ENCODE peak calls at places on chromosomes 6 and 20, in ten cellular contexts. L is uterus; Y is ovary; Z is IMR-90; F is RWPE1; O is heart left ventricle; R is body of pancreas; J is CD8-positive, alpha-beta memory T cell; K is testis; G is RWPE2. H is an unnamed sample.

GRCh38 chr6:3081965-3082364 is 13.7 kb downstream of the RIPK1 start:
- DNase-seq in J (no peak), G (no peak), K (no peak), L (no peak), O (peak), Z (no peak), F (no peak), R (no peak), Y (no peak), H (no peak)

GRCh38 chr6:114144887-114145851 is 174.2 kb upstream of the HDAC2 start:
- DNase-seq in Z (no peak), O (no peak), K (no peak), F (no peak), Y (no peak), R (peak), J (no peak), G (no peak), L (no peak), H (no peak)

GRCh38 chr6:21738180-21739094 is 144.9 kb downstream of the SOX4 start:
- DNase-seq in R (peak), Z (peak), F (peak), O (no peak), K (no peak), G (no peak), L (no peak), J (no peak), Y (no peak), H (no peak)

GRCh38 chr6:20473518-20473917 is 60.7 kb upstream of the CDKAL1 start:
- DNase-seq in O (no peak), G (no peak), R (no peak), F (no peak), Y (no peak), J (no peak), Z (no peak), L (no peak), K (no peak), H (no peak)

GRCh38 chr6:125004198-125004597 is 42.0 kb downstream of the RNF217 start:
- DNase-seq in F (no peak), O (peak), R (no peak), Z (no peak), Y (no peak), K (no peak), L (no peak), G (no peak), J (no peak), H (no peak)

GRCh38 chr6:25601797-25602679 is 50.0 kb upstream of the SCGN start:
- DNase-seq in K (no peak), Z (peak), L (no peak), O (no peak), G (no peak), Y (no peak), R (no peak), J (no peak), F (peak), H (no peak)

GRCh38 chr6:35686873-35687557 is 1.7 kb downstream of the FKBP5 start:
- DNase-seq in R (no peak), F (no peak), J (no peak), Z (no peak), Y (no peak), L (no peak), O (no peak), G (no peak), K (no peak), H (no peak)

GRCh38 chr6:163260911-163261310 is 153.6 kb upstream of the QKI start:
- DNase-seq in L (no peak), Z (no peak), R (no peak), Y (no peak), F (no peak), G (no peak), O (no peak), J (no peak), K (peak), H (no peak)

GRCh38 chr6:16563628-16564240 is 197.5 kb downstream of the ATXN1 start:
- DNase-seq in Y (no peak), J (no peak), O (no peak), Z (no peak), F (no peak), R (no peak), K (no peak), G (no peak), L (no peak), H (no peak)

GRCh38 chr6:34414999-34415858 is 10.6 kb downstream of the RPS10 start:
- DNase-seq in G (no peak), F (peak), L (peak), O (peak), K (peak), R (peak), Z (peak), J (no peak), Y (peak), H (peak)

GRCh38 chr20:62252342-62252966 is 14.1 kb downstream of the OSBPL2 start:
- DNase-seq in F (peak), G (no peak), O (no peak), Z (peak), J (no peak), R (no peak), L (no peak), K (no peak), Y (no peak), H (no peak)
- H3K27ac ChIP-seq in F (peak), G (no peak), O (no peak), Z (no peak), J (no peak), R (no peak), L (no peak), K (no peak), Y (no peak), H (no peak)

GRCh38 chr6:143594647-143595046 is 83.1 kb upstream of the PHACTR2 start:
- DNase-seq in O (no peak), K (no peak), L (no peak), J (no peak), F (no peak), Z (peak), R (no peak), G (no peak), Y (no peak), H (no peak)

GRCh38 chr6:143589162-143589561 is 77.6 kb upstream of the FUCA2 start:
- DNase-seq in K (no peak), Y (no peak), R (no peak), J (no peak), G (no peak), F (no peak), L (no peak), O (no peak), Z (no peak), H (no peak)

GRCh38 chr6:143595256-143596036 is 82.3 kb upstream of the PHACTR2 start:
- DNase-seq in F (no peak), R (no peak), O (no peak), G (no peak), Z (no peak), K (no peak), L (no peak), Y (no peak), J (no peak), H (no peak)

GRCh38 chr6:143591441-143591840 is 79.9 kb upstream of the FUCA2 start:
- DNase-seq in Y (no peak), G (no peak), R (no peak), J (no peak), L (no peak), O (no peak), F (no peak), K (no peak), Z (no peak), H (no peak)

GRCh38 chr6:143592335-143592734 is 80.8 kb upstream of the FUCA2 start:
- DNase-seq in O (no peak), R (no peak), Z (no peak), J (no peak), Y (no peak), K (peak), L (no peak), G (no peak), F (peak), H (no peak)
- H3K27ac ChIP-seq in O (no peak), R (no peak), Z (no peak), J (no peak), Y (no peak), K (no peak), L (no peak), G (no peak), F (no peak), H (no peak)

GRCh38 chr6:107613980-107614379 is 124.1 kb downstream of the SOBP start:
- DNase-seq in Z (no peak), O (no peak), K (no peak), L (no peak), F (no peak), J (no peak), R (no peak), G (no peak), Y (no peak), H (no peak)
- H3K27ac ChIP-seq in Z (no peak), O (no peak), K (no peak), L (no peak), F (no peak), J (no peak), R (no peak), G (no peak), Y (no peak), H (no peak)

GRCh38 chr6:122695188-122695587 is 84.3 kb upstream of the FABP7 start:
- DNase-seq in F (no peak), G (no peak), R (no peak), J (no peak), O (no peak), K (no peak), L (no peak), Z (no peak), Y (no peak), H (no peak)

GRCh38 chr6:122697458-122697857 is 82.1 kb upstream of the FABP7 start:
- DNase-seq in R (no peak), J (no peak), Y (no peak), O (no peak), G (no peak), F (no peak), K (no peak), Z (no peak), L (no peak), H (no peak)

GRCh38 chr6:122696079-122696478 is 83.4 kb upstream of the FABP7 start:
- DNase-seq in F (peak), L (no peak), K (no peak), Y (no peak), Z (peak), R (no peak), G (no peak), J (no peak), O (no peak), H (no peak)

GRCh38 chr6:122692807-122693580 is 82.8 kb downstream of the PKIB start:
- DNase-seq in O (no peak), F (no peak), Y (no peak), G (no peak), R (no peak), K (no peak), Z (no peak), J (no peak), L (no peak), H (no peak)

GRCh38 chr6:122696853-122697252 is 82.7 kb upstream of the FABP7 start:
- DNase-seq in L (no peak), F (peak), R (no peak), Z (peak), Y (no peak), J (no peak), O (no peak), G (no peak), K (no peak), H (no peak)
- H3K27ac ChIP-seq in L (no peak), F (no peak), R (no peak), Z (no peak), Y (no peak), J (no peak), O (no peak), G (peak), K (no peak), H (no peak)

DNA sequence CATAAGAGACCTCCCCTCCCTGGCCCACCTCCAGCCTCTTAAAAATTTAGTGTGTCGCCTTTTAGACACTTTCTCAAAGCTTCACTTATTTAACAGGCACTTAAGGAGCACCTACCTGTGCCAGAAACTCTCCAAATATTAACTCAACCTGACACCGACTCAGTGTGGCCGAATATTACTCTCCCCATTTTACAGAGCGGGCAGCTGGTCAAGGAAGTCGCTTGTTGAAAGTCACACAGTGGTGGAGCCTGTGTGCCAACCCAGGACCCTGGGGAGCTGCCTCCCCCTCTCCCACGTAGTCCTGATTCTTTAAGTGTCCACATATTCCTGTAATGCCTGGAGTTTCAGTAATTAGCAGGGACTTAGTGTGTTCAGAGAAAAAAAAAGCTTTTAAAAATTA is 1.0 kb upstream of the PMEPA1 start:
- DNase-seq in K (no peak), G (no peak), L (no peak), R (no peak), F (no peak), Y (no peak), O (no peak), J (no peak), Z (no peak), H (no peak)
- H3K27ac ChIP-seq in K (no peak), G (peak), L (peak), R (peak), F (peak), Y (no peak), O (peak), J (no peak), Z (no peak), H (peak)

GRCh38 chr6:33201935-33202334 is 1.3 kb downstream of the SLC39A7 start:
- DNase-seq in Y (no peak), Z (no peak), F (no peak), L (no peak), R (no peak), K (no peak), G (no peak), O (no peak), J (no peak), H (no peak)

GRCh38 chr6:33202799-33203198 is 1.7 kb upstream of the HSD17B8 start:
- DNase-seq in K (no peak), R (no peak), Z (no peak), L (no peak), O (no peak), G (no peak), J (no peak), Y (no peak), F (no peak), H (no peak)

GRCh38 chr6:33204415-33205171 is at the start of gene HSD17B8:
- DNase-seq in K (peak), L (peak), Y (peak), J (peak), Z (peak), O (peak), G (peak), R (peak), F (peak), H (peak)

GRCh38 chr6:33204165-33204414 is 365 bp upstream of the HSD17B8 start:
- DNase-seq in Z (no peak), R (no peak), O (no peak), J (no peak), G (no peak), K (no peak), F (no peak), L (no peak), Y (no peak), H (no peak)

GRCh38 chr6:33203443-33204164 is 851 bp upstream of the HSD17B8 start:
- DNase-seq in Z (no peak), L (no peak), O (no peak), J (no peak), K (no peak), Y (no peak), F (no peak), R (no peak), G (no peak), H (no peak)
- H3K27ac ChIP-seq in Z (no peak), L (no peak), O (no peak), J (no peak), K (no peak), Y (no peak), F (peak), R (peak), G (peak), H (no peak)

DNA sequence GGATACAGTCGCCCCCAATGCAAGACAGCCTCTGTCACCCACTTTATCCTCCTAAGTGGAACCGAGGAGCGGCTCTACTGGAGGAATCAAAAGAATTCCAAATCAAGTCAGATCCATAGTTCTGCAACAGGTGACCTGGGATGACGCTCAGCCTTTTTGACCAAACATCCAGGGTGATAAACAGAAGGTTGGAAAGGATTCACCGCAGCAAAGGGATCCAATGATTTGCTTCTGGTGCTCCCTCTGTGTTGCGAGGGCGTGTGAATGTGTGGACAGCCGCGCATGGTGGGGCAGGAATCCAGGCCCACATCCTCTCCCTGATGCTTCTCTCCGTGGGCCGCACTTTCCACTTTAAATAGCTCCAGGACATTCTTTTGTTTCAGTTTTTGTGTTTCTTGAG is 116.8 kb upstream of the CDH4 start:
- DNase-seq in Z (no peak), L (no peak), R (no peak), Y (no peak), J (no peak), G (peak), K (no peak), O (no peak), F (no peak), H (no peak)
- H3K27ac ChIP-seq in Z (no peak), L (no peak), R (no peak), Y (no peak), J (no peak), G (no peak), K (no peak), O (no peak), F (no peak), H (no peak)